ENCODE peak calls at places on chromosomes 12 and 14, in ten cellular contexts. Q, P, T, D, U, L, B, S, O and N are unnamed samples.

GRCh38 chr14:47438650-47439140 is 236.7 kb downstream of the MDGA2 start:
- DNase-seq in D (no peak), T (no peak), L (peak), U (no peak), O (no peak), Q (no peak), B (no peak), P (no peak), S (no peak), N (no peak)

GRCh38 chr12:80936353-80936641 is 1.4 kb downstream of the LIN7A start:
- DNase-seq in O (no peak), T (peak), D (no peak), P (no peak), U (peak), S (no peak), B (no peak), Q (no peak), L (no peak), N (no peak)

GRCh38 chr12:122986258-122986871 is 5.9 kb downstream of the ARL6IP4 start:
- DNase-seq in S (no peak), Q (no peak), L (no peak), D (no peak), P (no peak), T (no peak), U (no peak), O (no peak), B (no peak), N (no peak)

GRCh38 chr14:104544362-104544761 is 35.2 kb upstream of the C14orf180 start:
- DNase-seq in U (no peak), S (no peak), Q (no peak), O (no peak), B (no peak), T (no peak), P (no peak), L (no peak), D (no peak), N (no peak)

GRCh38 chr14:67265131-67265530 is 23.9 kb downstream of the PALS1 start:
- DNase-seq in P (no peak), B (no peak), T (no peak), D (no peak), U (peak), L (no peak), S (no peak), Q (no peak), O (no peak), N (no peak)

GRCh38 chr14:45715946-45716345 is 462.9 kb upstream of the MIS18BP1 start:
- DNase-seq in B (no peak), S (no peak), P (no peak), T (no peak), D (no peak), Q (no peak), O (no peak), L (no peak), U (no peak), N (no peak)

GRCh38 chr12:68950511-68950910 is 17.5 kb upstream of the CPM start:
- DNase-seq in U (no peak), L (no peak), O (no peak), Q (no peak), P (no peak), D (no peak), T (no peak), B (no peak), S (no peak), N (no peak)

GRCh38 chr12:31662176-31662849 is 2.8 kb downstream of the ETFBKMT start:
- DNase-seq in D (no peak), O (no peak), Q (no peak), S (no peak), L (no peak), U (no peak), B (no peak), T (no peak), P (no peak), N (no peak)

GRCh38 chr12:26940820-26941219 is 2.5 kb downstream of the FGFR1OP2 start:
- DNase-seq in L (no peak), O (no peak), S (no peak), T (no peak), U (no peak), B (no peak), D (no peak), P (no peak), Q (peak), N (no peak)

GRCh38 chr12:89289720-89290119 is 62.6 kb downstream of the DUSP6 start:
- DNase-seq in B (no peak), P (no peak), Q (no peak), S (no peak), D (no peak), L (no peak), U (no peak), O (no peak), T (no peak), N (no peak)

GRCh38 chr12:20830456-20830855 is 20.0 kb downstream of the SLCO1B3 start:
- DNase-seq in S (no peak), P (no peak), U (no peak), O (no peak), D (no peak), L (peak), Q (no peak), T (no peak), B (no peak), N (no peak)

GRCh38 chr14:88002421-88002820 is 2.5 kb upstream of the GPR65 start:
- DNase-seq in S (no peak), L (no peak), O (no peak), P (no peak), T (no peak), D (no peak), B (no peak), Q (peak), U (no peak), N (no peak)

GRCh38 chr12:24948452-24948815 is 467 bp downstream of the BCAT1 start:
- DNase-seq in L (no peak), Q (peak), D (peak), S (peak), U (no peak), B (peak), P (no peak), O (no peak), T (no peak), N (peak)

GRCh38 chr14:94591871-94592270 is 10.6 kb downstream of the SERPINA5 start:
- DNase-seq in P (no peak), D (no peak), S (no peak), T (no peak), U (no peak), Q (no peak), L (no peak), B (no peak), O (no peak), N (no peak)

GRCh38 chr12:132186208-132186856 is 42.1 kb downstream of the NOC4L start:
- DNase-seq in S (no peak), L (no peak), T (peak), B (no peak), O (no peak), Q (no peak), P (no peak), D (no peak), U (no peak), N (no peak)

GRCh38 chr12:57430117-57430930 is 519 bp downstream of the R3HDM2 start:
- DNase-seq in Q (peak), T (peak), D (peak), U (peak), L (no peak), O (peak), S (peak), P (peak), B (peak), N (peak)

GRCh38 chr14:65239143-65239672 is 136.9 kb upstream of the MAX start:
- DNase-seq in B (no peak), T (no peak), U (peak), S (no peak), D (no peak), P (no peak), Q (no peak), L (peak), O (peak), N (no peak)

GRCh38 chr12:130714091-130714590 is 2.0 kb downstream of the RIMBP2 start:
- DNase-seq in D (no peak), L (no peak), T (no peak), U (no peak), S (no peak), O (no peak), Q (no peak), B (no peak), P (no peak), N (no peak)

GRCh38 chr14:99326041-99326710 is 54.2 kb upstream of the BCL11B start:
- DNase-seq in O (peak), D (no peak), Q (no peak), B (no peak), S (no peak), U (no peak), T (no peak), P (no peak), L (no peak), N (no peak)

GRCh38 chr14:99325016-99325415 is 53.0 kb upstream of the BCL11B start:
- DNase-seq in U (no peak), T (no peak), B (no peak), O (no peak), S (no peak), Q (no peak), P (no peak), L (no peak), D (no peak), N (no peak)

GRCh38 chr14:99327458-99328250 is 55.7 kb upstream of the BCL11B start:
- DNase-seq in P (no peak), Q (no peak), O (peak), U (no peak), S (no peak), D (no peak), T (no peak), L (peak), B (no peak), N (no peak)

GRCh38 chr14:99325591-99325990 is 53.6 kb upstream of the BCL11B start:
- DNase-seq in S (no peak), T (no peak), U (no peak), Q (no peak), B (no peak), P (no peak), O (no peak), D (no peak), L (no peak), N (no peak)

GRCh38 chr14:99327050-99327449 is 55.1 kb upstream of the BCL11B start:
- DNase-seq in L (no peak), U (no peak), B (no peak), D (no peak), Q (no peak), O (peak), S (no peak), P (no peak), T (no peak), N (no peak)
- TF ChIP-seq CTCF in L (no peak), U (peak), B (no peak), D (no peak), Q (peak), O (no peak), S (no peak), P (no peak), T (no peak), N (no peak)

GRCh38 chr12:85310025-85310424 is 30.0 kb downstream of the ALX1 start:
- DNase-seq in P (no peak), Q (no peak), O (no peak), L (no peak), D (no peak), U (no peak), B (no peak), S (no peak), T (no peak), N (no peak)

GRCh38 chr12:85309180-85309579 is 29.2 kb downstream of the ALX1 start:
- DNase-seq in O (no peak), T (no peak), Q (no peak), P (no peak), B (no peak), L (no peak), U (no peak), D (no peak), S (no peak), N (no peak)

GRCh38 chr12:85308374-85308773 is 28.4 kb downstream of the ALX1 start:
- DNase-seq in Q (no peak), P (no peak), O (no peak), S (no peak), B (no peak), T (no peak), L (no peak), U (no peak), D (no peak), N (no peak)

DNA sequence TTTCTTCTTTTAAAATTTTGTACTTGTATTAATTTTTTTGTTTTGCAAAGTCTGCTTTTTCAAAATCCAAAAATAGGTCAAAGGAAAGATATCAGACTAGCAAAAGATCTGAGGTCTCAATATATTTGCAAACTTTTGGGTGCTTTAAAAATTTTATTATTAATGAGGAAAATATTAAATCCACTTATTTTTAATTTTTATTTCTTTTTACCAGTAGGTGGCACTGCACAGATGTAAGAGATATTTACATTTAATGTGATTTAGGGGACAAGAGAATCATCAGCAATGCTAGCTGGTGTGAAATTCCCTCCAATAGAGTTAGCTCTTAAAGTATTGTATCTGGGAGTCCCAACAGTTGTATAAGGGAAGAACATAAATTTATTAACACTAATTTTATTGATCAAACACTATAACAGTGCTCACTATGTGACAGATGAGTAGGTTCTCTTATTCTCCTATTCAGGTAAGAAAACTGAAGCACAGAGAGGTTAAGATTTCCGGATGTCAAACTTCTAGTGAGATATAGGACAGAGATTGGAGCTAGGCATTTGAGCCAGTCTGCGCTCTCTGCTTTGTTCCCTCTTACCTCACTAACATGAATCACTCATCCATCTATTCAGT is 30.5 kb downstream of the ALX1 start:
- DNase-seq in B (no peak), P (no peak), U (no peak), S (no peak), T (no peak), O (no peak), L (peak), Q (peak), D (no peak), N (no peak)
- TF ChIP-seq CTCF in B (no peak), P (peak), U (peak), S (no peak), T (no peak), O (peak), L (peak), Q (peak), D (peak), N (peak)

GRCh38 chr12:127450822-127451221 is 816.1 kb upstream of the TMEM132C start:
- DNase-seq in D (no peak), L (no peak), Q (no peak), S (no peak), B (no peak), P (no peak), U (no peak), T (no peak), O (no peak), N (no peak)
- TF ChIP-seq CTCF in D (no peak), L (no peak), Q (no peak), S (no peak), B (no peak), P (no peak), U (no peak), T (no peak), O (no peak), N (no peak)

DNA sequence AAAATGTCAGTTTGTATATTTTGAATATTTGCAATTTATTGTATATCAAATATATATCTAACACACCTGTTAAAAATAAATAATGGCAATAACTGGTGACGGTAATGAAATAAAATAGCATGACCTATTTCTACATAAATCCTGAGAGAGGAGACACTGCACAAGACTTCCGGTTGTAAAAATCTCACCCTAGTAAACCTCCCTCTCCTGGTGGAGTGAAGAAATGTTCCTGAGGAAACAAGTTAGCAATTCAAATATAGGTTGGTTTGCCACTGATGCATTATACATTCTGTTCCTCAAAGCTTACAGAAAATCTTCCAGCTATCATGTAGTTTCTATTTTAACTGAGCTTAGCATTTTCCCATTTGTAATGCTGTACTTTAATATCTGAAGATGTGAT is 166.2 kb upstream of the SYT10 start:
- DNase-seq in U (no peak), P (no peak), S (no peak), T (no peak), Q (peak), B (no peak), O (no peak), L (peak), D (no peak), N (peak)
- TF ChIP-seq CTCF in U (no peak), P (peak), S (peak), T (no peak), Q (peak), B (no peak), O (no peak), L (peak), D (peak), N (peak)

GRCh38 chr14:33932033-33932432 is 18.8 kb downstream of the EGLN3 start:
- DNase-seq in P (no peak), D (no peak), Q (no peak), O (no peak), U (no peak), T (no peak), L (no peak), S (no peak), B (no peak), N (no peak)
- TF ChIP-seq CTCF in P (no peak), D (no peak), Q (no peak), O (no peak), U (no peak), T (no peak), L (no peak), S (no peak), B (no peak), N (no peak)

GRCh38 chr14:50003213-50004021 is 110.5 kb downstream of the ARF6 start:
- DNase-seq in S (peak), T (peak), B (peak), O (peak), L (peak), U (peak), P (peak), Q (peak), D (peak), N (peak)
- TF ChIP-seq CTCF in S (peak), T (no peak), B (no peak), O (peak), L (no peak), U (peak), P (no peak), Q (peak), D (peak), N (no peak)

GRCh38 chr12:49094966-49095365 is 365 bp upstream of the DHH start:
- DNase-seq in L (no peak), O (no peak), T (no peak), B (no peak), Q (no peak), P (no peak), S (no peak), U (no peak), D (no peak), N (no peak)
- TF ChIP-seq CTCF in L (no peak), O (no peak), T (no peak), B (no peak), Q (no peak), P (no peak), S (no peak), U (no peak), D (no peak), N (no peak)